ENCODE peak calls at places on chromosomes 2 and 18, in ten cellular contexts. V is keratinocyte, H is esophagus squamous epithelium, K is lower lobe of right lung, L is mucosa of descending colon, U is psoas muscle, W is ovary, Z is cardiac muscle cell, I is Panc1, P is adrenal gland. D is an unnamed sample.

GRCh38 chr18:59912007-59912550 is 12.3 kb downstream of the PMAIP1 start:
- DNase-seq in V (no peak), H (no peak), K (no peak), L (no peak), U (no peak), W (no peak), Z (no peak), I (no peak), P (no peak), D (no peak)

GRCh38 chr2:109148347-109148746 is 19.3 kb downstream of the SH3RF3 start:
- DNase-seq in V (no peak), H (no peak), K (no peak), L (no peak), U (no peak), W (no peak), Z (peak; percentile 56), I (no peak), P (no peak), D (no peak)

GRCh38 chr2:159882069-159882468 is 84.1 kb upstream of the CD302 start:
- DNase-seq in V (no peak), H (no peak), K (no peak), L (no peak), U (no peak), W (no peak), Z (no peak), I (no peak), P (no peak), D (no peak)

GRCh38 chr2:156702520-156702919 is 266.3 kb downstream of the GPD2 start:
- DNase-seq in V (no peak), H (no peak), K (no peak), L (no peak), U (no peak), W (no peak), Z (no peak), I (no peak), P (no peak), D (no peak)

GRCh38 chr18:8951491-8951890 is 151.0 kb upstream of the NDUFV2 start:
- DNase-seq in V (no peak), H (no peak), K (no peak), L (no peak), U (no peak), W (no peak), Z (no peak), I (no peak), P (no peak), D (no peak)

GRCh38 chr2:20640411-20641122 is 10.3 kb downstream of the HS1BP3 start:
- DNase-seq in V (no peak), H (no peak), K (no peak), L (no peak), U (peak; percentile 49), W (peak; percentile 69), Z (no peak), I (no peak), P (peak; percentile 84), D (no peak)

GRCh38 chr2:134220525-134220924 is 33.3 kb upstream of the MGAT5 start:
- DNase-seq in V (no peak), H (no peak), K (no peak), L (no peak), U (no peak), W (no peak), Z (no peak), I (no peak), P (no peak), D (no peak)

GRCh38 chr2:9836517-9836916 is 6.8 kb upstream of the TAF1B start:
- DNase-seq in V (no peak), H (no peak), K (no peak), L (no peak), U (peak; percentile 68), W (no peak), Z (no peak), I (no peak), P (no peak), D (no peak)

GRCh38 chr2:106709229-106709628 is 176.7 kb downstream of the ST6GAL2 start:
- DNase-seq in V (no peak), H (no peak), K (no peak), L (no peak), U (no peak), W (no peak), Z (no peak), I (no peak), P (no peak), D (no peak)

GRCh38 chr2:241064008-241064801 is 37.9 kb downstream of the MTERF4 start:
- DNase-seq in V (no peak), H (no peak), K (peak; percentile 71), L (peak; percentile 80), U (no peak), W (no peak), Z (no peak), I (no peak), P (no peak), D (peak; percentile 69)

GRCh38 chr18:2912357-2913299 is 65.8 kb downstream of the EMILIN2 start:
- DNase-seq in V (no peak), H (no peak), K (no peak), L (no peak), U (no peak), W (no peak), Z (no peak), I (no peak), P (no peak), D (no peak)

GRCh38 chr2:181124499-181124898 is 144.1 kb downstream of the UBE2E3 start:
- DNase-seq in V (no peak), H (no peak), K (no peak), L (no peak), U (no peak), W (no peak), Z (peak; percentile 64), I (no peak), P (no peak), D (no peak)

GRCh38 chr18:35276276-35276675 is 13.8 kb downstream of the ZSCAN30 start:
- DNase-seq in V (no peak), H (no peak), K (no peak), L (no peak), U (no peak), W (no peak), Z (no peak), I (no peak), P (no peak), D (no peak)

GRCh38 chr18:35278969-35279368 is 11.1 kb downstream of the ZSCAN30 start:
- DNase-seq in V (no peak), H (no peak), K (no peak), L (no peak), U (no peak), W (no peak), Z (no peak), I (no peak), P (no peak), D (no peak)

GRCh38 chr18:35278085-35278484 is 11.9 kb downstream of the ZSCAN30 start:
- DNase-seq in V (no peak), H (no peak), K (no peak), L (no peak), U (no peak), W (no peak), Z (no peak), I (no peak), P (no peak), D (no peak)

GRCh38 chr18:35282353-35282752 is 7.7 kb downstream of the ZSCAN30 start:
- DNase-seq in V (peak; percentile 38), H (no peak), K (no peak), L (no peak), U (no peak), W (no peak), Z (peak; percentile 64), I (peak; percentile 25), P (no peak), D (no peak)

DNA sequence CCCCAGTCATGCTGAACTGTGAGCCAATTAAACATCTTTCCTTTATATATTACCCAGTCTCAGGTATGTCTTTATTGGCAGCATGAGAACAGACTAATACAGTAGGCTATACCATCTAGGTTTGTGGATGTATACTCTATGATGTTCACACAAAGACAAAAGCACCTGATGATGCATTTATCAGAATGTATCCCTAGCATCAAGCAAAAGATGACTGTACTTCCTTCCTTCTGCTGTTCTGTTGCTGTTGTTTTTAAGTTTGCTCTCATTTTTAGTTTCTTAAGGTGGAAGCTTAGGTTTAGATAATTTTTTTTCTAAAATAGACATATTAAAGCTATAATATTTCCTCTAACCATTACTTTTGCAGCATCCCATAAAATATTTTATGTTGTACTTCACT is 12.4 kb downstream of the ZSCAN30 start:
- DNase-seq in V (no peak), H (no peak), K (no peak), L (no peak), U (no peak), W (no peak), Z (no peak), I (no peak), P (no peak), D (no peak)
- H3K9me3 ChIP-seq in V (peaks cover 2% of the 10 kb centered on the region), H (no peaks in the 10 kb centered on the region), K (no peaks in the 10 kb centered on the region), L (no peaks in the 10 kb centered on the region), U (no peaks in the 10 kb centered on the region), W (no peaks in the 10 kb centered on the region), Z (no peaks in the 10 kb centered on the region), I (peaks cover 27% of the 10 kb centered on the region), P (no peaks in the 10 kb centered on the region), D (no peaks in the 10 kb centered on the region)

DNA sequence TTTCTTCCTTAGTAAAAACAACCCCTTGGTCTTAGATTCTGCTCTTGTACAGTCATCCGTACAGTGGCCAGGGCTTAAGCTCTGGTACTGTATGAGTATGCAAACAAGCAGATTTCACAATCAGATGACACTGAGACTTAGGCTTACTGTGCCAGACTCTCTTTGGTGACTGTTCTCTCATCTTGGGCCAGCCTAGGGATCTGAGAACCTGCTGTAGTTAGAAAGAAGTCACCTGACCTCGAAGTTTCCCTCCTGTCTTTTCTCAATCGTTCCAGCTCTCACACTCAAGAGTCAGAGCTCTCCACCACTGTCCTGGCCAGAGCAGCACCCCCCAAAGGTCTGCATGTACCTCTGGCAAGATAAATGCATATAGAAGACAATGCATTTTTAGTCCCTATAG is 63.2 kb downstream of the ZEB2 start:
- DNase-seq in V (no peak), H (no peak), K (no peak), L (no peak), U (peak; percentile 11), W (no peak), Z (peak; percentile 88), I (no peak), P (peak; percentile 77), D (no peak)
- H3K4me1 ChIP-seq in V (no peaks in the 10 kb centered on the region), H (peaks cover 93% of the 10 kb centered on the region), K (peaks cover 94% of the 10 kb centered on the region), L (no peaks in the 10 kb centered on the region), U (peaks cover 53% of the 10 kb centered on the region), W (peaks cover 14% of the 10 kb centered on the region), Z (peaks cover 76% of the 10 kb centered on the region), I (no peaks in the 10 kb centered on the region), P (peaks cover 70% of the 10 kb centered on the region), D (peaks cover 2% of the 10 kb centered on the region)

DNA sequence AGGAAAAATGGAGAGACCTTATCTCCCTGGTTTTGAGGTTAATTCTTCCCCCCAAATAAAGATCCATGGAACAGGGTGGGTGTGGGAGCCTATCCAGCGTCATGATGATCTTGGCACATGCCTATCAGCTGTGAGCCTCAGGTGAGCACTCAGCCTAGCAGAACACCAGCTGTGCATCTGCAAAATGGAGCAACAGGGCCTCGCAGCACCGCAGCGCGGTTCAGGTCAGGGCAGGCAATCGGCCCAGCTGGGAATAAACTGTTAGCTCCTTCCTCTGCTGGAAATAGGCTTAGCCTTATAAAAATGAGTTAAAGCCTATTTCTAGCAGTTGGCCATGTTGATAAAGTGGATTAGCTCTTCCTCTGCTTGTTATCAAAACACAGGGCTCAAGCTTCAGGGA is 35.1 kb downstream of the ARHGEF4 start:
- DNase-seq in V (no peak), H (no peak), K (no peak), L (no peak), U (no peak), W (no peak), Z (no peak), I (no peak), P (no peak), D (no peak)
- H3K9me3 ChIP-seq in V (no peaks in the 10 kb centered on the region), H (no peaks in the 10 kb centered on the region), K (no peaks in the 10 kb centered on the region), L (no peaks in the 10 kb centered on the region), U (no peaks in the 10 kb centered on the region), W (no peaks in the 10 kb centered on the region), Z (no peaks in the 10 kb centered on the region), I (no peaks in the 10 kb centered on the region), P (no peaks in the 10 kb centered on the region), D (no peaks in the 10 kb centered on the region)

GRCh38 chr2:172996387-172996961 is 79.2 kb upstream of the MAP3K20 start:
- DNase-seq in V (no peak), H (no peak), K (no peak), L (no peak), U (no peak), W (no peak), Z (no peak), I (no peak), P (no peak), D (no peak)
- H3K4me1 ChIP-seq in V (peaks cover 19% of the 10 kb centered on the region), H (peaks cover 25% of the 10 kb centered on the region), K (peaks cover 12% of the 10 kb centered on the region), L (no peaks in the 10 kb centered on the region), U (peaks cover 46% of the 10 kb centered on the region), W (peaks cover 12% of the 10 kb centered on the region), Z (peaks cover 26% of the 10 kb centered on the region), I (peaks cover 16% of the 10 kb centered on the region), P (no peaks in the 10 kb centered on the region), D (no peaks in the 10 kb centered on the region)